ENCODE peak calls at places on chromosomes 5 and 9, in eight cellular contexts. P is CD4-positive, CD25-positive, alpha-beta regulatory T cell; B is dorsolateral prefrontal cortex; T is tibial artery; R is fibroblast of the aortic adventitia; C is heart left ventricle; Q is uterus; J is CD8-positive, alpha-beta T cell. W is an unnamed sample.

GRCh38 chr5:15992918-15993317 is 186.7 kb downstream of the MARCHF11 start:
- DNase-seq in P (no peak), B (no peak), T (no peak), R (peak), C (no peak), Q (no peak), J (no peak), W (no peak)

GRCh38 chr5:120457839-120458507 is 6.1 kb upstream of the PRR16 start:
- DNase-seq in P (no peak), B (peak), T (peak), R (peak), C (peak), Q (peak), J (peak), W (peak)

GRCh38 chr5:78929833-78930232 is 55.3 kb downstream of the ARSB start:
- DNase-seq in P (no peak), B (no peak), T (no peak), R (no peak), C (no peak), Q (no peak), J (no peak), W (no peak)

GRCh38 chr5:149782900-149783586 is 52.9 kb downstream of the PPARGC1B start:
- DNase-seq in P (no peak), B (no peak), T (no peak), R (peak), C (no peak), Q (no peak), J (no peak), W (no peak)

GRCh38 chr5:129377504-129377903 is 82.6 kb upstream of the ADAMTS19 start:
- DNase-seq in P (no peak), B (no peak), T (no peak), R (no peak), C (no peak), Q (no peak), J (no peak), W (no peak)

GRCh38 chr5:112737472-112738179 is at the start of gene APC:
- DNase-seq in P (peak), B (peak), T (peak), R (peak), C (peak), Q (peak), J (peak), W (peak)

GRCh38 chr5:93062548-93062947 is 518.5 kb downstream of the NR2F1-AS1 start:
- DNase-seq in P (no peak), B (no peak), T (no peak), R (peak), C (no peak), Q (no peak), J (no peak), W (no peak)

GRCh38 chr9:37471942-37472679 is 6.9 kb upstream of the ZBTB5 start:
- DNase-seq in P (no peak), B (no peak), T (no peak), R (peak), C (no peak), Q (no peak), J (no peak), W (peak)

GRCh38 chr9:121233906-121234901 is 32.5 kb upstream of the RAB14 start:
- DNase-seq in P (no peak), B (no peak), T (no peak), R (peak), C (no peak), Q (no peak), J (no peak), W (no peak)

DNA sequence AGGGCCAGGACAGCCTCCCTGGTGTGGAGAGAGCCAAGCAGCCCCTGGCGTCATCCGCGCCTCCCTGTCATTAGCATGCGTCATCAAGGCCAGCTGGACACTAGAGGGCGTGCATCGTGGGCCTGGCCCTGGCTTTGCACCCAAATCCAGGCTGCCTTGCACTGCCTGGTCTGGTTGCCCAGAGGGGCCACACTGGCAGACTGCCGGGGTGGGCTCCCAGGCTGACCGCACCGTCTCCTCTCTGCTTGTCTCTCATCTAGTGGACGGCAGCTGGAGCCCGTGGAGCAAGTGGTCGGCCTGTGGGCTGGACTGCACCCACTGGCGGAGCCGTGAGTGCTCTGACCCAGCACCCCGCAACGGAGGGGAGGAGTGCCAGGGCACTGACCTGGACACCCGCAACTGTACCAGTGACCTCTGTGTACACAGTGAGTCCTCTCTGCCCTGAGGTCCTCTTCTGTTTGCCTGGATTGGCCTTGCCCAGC is 29.0 kb downstream of the HK3 start:
- DNase-seq in P (no peak), B (no peak), T (no peak), R (peak), C (no peak), Q (no peak), J (no peak), W (peak)
- H3K4me3 ChIP-seq in P (no peak), B (no peak), T (no peak), R (no peak), C (no peak), Q (no peak), J (no peak), W (no peak)

DNA sequence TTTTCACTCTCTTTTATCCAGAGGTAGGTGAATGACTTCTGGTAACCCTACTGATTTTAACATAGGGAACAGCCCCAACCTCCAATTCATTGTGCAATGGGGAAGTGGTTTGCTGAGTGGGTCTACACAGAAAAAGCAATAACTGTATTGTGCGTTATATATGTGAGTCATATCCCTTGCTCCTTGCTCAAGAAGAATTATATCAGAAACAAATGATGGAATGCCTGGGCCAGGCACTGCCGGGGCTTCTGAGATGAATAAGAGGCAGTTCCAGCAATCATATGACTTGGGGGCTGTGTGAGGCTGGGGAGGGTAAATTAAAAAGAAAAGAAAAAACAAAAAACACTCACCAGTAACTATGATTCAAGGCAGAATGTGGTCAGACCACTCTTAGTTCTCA is 79.2 kb upstream of the ABCA1 start:
- DNase-seq in P (no peak), B (no peak), T (no peak), R (peak), C (no peak), Q (peak), J (no peak), W (peak)
- H3K4me3 ChIP-seq in P (no peak), B (no peak), T (no peak), R (no peak), C (no peak), Q (no peak), J (no peak), W (no peak)

GRCh38 chr9:131714161-131714646 is 25.7 kb downstream of the RAPGEF1 start:
- DNase-seq in P (no peak), B (no peak), T (peak), R (peak), C (peak), Q (peak), J (no peak), W (peak)
- H3K4me3 ChIP-seq in P (no peak), B (no peak), T (no peak), R (peak), C (no peak), Q (no peak), J (no peak), W (no peak)

DNA sequence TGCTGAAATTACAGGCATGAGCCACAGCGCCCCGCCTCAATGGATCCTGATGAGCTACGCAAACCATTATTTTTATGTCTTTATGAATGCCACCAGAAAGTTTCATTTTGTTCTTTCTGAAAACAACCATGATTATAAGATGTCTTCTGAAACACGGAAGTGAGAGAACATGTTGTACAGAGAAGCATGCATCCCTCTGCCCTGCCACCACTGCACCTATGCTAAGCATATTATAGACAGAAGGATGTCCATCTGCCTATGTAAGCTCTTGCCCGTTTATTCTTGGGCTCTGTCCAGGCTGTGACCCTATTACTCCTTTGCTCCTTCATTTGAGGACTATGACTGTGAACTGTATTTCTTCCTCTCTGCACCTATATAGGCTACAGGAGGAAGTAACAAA is 74.3 kb downstream of the GRAMD2B start:
- DNase-seq in P (no peak), B (no peak), T (no peak), R (no peak), C (no peak), Q (no peak), J (no peak), W (no peak)
- H3K4me3 ChIP-seq in P (no peak), B (no peak), T (no peak), R (no peak), C (no peak), Q (no peak), J (no peak), W (no peak)

GRCh38 chr9:89175739-89176360 is 2.8 kb downstream of the SHC3 start:
- DNase-seq in P (no peak), B (no peak), T (no peak), R (peak), C (no peak), Q (no peak), J (no peak), W (no peak)
- H3K4me3 ChIP-seq in P (no peak), B (peak), T (no peak), R (peak), C (no peak), Q (no peak), J (no peak), W (no peak)

GRCh38 chr5:11903614-11904269 is 504 bp downstream of the CTNND2 start:
- DNase-seq in P (no peak), B (no peak), T (no peak), R (no peak), C (peak), Q (no peak), J (no peak), W (no peak)
- H3K4me3 ChIP-seq in P (no peak), B (peak), T (no peak), R (no peak), C (peak), Q (no peak), J (no peak), W (no peak)

GRCh38 chr5:158519433-158520025 is 580.2 kb downstream of the EBF1 start:
- DNase-seq in P (no peak), B (no peak), T (no peak), R (peak), C (no peak), Q (no peak), J (no peak), W (no peak)
- H3K4me3 ChIP-seq in P (no peak), B (no peak), T (no peak), R (no peak), C (no peak), Q (no peak), J (no peak), W (no peak)

W was measured in adrenal gland.